ENCODE peak calls at places on chromosomes 11 and 22, in ten cellular contexts. P, Y, F, N, G, U, E, S, K and I are unnamed samples.

GRCh38 chr11:117827521-117828511 is 3.3 kb upstream of the FXYD2 start:
- DNase-seq in N (no peak), Y (no peak), U (no peak), K (no peak), S (no peak), P (no peak), F (no peak), G (peak; percentile 51), E (no peak), I (no peak)

GRCh38 chr22:32206774-32207758 is 2.2 kb upstream of the RFPL2 start:
- DNase-seq in E (no peak), P (no peak), S (no peak), N (no peak), U (peak; percentile 2), K (peak; percentile 21), Y (peak; percentile 39), G (no peak), F (no peak), I (peak; percentile 40)

GRCh38 chr11:97336064-97336463 is 946.3 kb downstream of the JRKL start:
- DNase-seq in Y (no peak), P (no peak), E (no peak), F (no peak), S (no peak), U (no peak), N (no peak), K (no peak), G (no peak), I (no peak)

GRCh38 chr11:122746050-122746478 is 90.5 kb downstream of the UBASH3B start:
- DNase-seq in G (no peak), N (no peak), P (no peak), F (no peak), E (no peak), S (no peak), Y (no peak), U (no peak), K (no peak), I (no peak)

GRCh38 chr22:25357606-25358420 is 138.4 kb downstream of the CRYBB2 start:
- DNase-seq in E (no peak), K (no peak), P (no peak), N (no peak), U (no peak), F (no peak), S (no peak), Y (no peak), G (peak; percentile 38), I (no peak)

GRCh38 chr22:29313126-29314071 is 2.1 kb downstream of the RASL10A start:
- DNase-seq in G (peak; percentile 70), U (no peak), K (no peak), Y (peak; percentile 67), S (no peak), F (peak; percentile 72), E (peak; percentile 63), P (no peak), N (no peak), I (peak; percentile 82)

GRCh38 chr11:58429273-58429672 is 1.4 kb upstream of the OR5B2 start:
- DNase-seq in E (no peak), K (no peak), U (no peak), G (no peak), N (no peak), Y (no peak), P (no peak), F (no peak), S (no peak), I (no peak)

GRCh38 chr11:60265373-60266214 is 14.9 kb upstream of the MS4A4A start:
- DNase-seq in N (peak; percentile 10), E (peak; percentile 27), P (no peak), K (peak; percentile 15), S (peak; percentile 18), F (peak; percentile 42), G (no peak), U (peak; percentile 9), Y (no peak), I (peak; percentile 57)

GRCh38 chr11:47412152-47412746 is 3.9 kb downstream of the SLC39A13 start:
- DNase-seq in N (no peak), G (no peak), K (peak; percentile 51), F (peak; percentile 62), P (peak; percentile 51), E (peak; percentile 68), Y (peak; percentile 66), U (peak; percentile 15), S (no peak), I (peak; percentile 81)

GRCh38 chr11:125357551-125357950 is 138.5 kb downstream of the FEZ1 start:
- DNase-seq in E (no peak), U (no peak), Y (no peak), P (no peak), N (no peak), F (no peak), S (no peak), G (no peak), K (no peak), I (peak; percentile 63)

GRCh38 chr11:121794671-121795070 is 321.3 kb downstream of the BLID start:
- DNase-seq in E (no peak), G (no peak), K (no peak), N (no peak), Y (no peak), U (no peak), S (no peak), F (no peak), P (no peak), I (no peak)